ENCODE peak calls at places on chromosomes 16 and 17, in nine cellular contexts. B is HAP-1; X is memory B cell; N is effector CD4-positive, alpha-beta T cell; A is choroid plexus epithelial cell; C is HTR-8/SVneo; Y is left ventricle myocardium inferior; O is bronchial epithelial cell; S is NCI-H510A treated with DMSO at 0.1 percent for 48 hours. E is an unnamed sample.

GRCh38 chr16:57253410-57253927 is 8.4 kb downstream of the ARL2BP start:
- DNase-seq in B (no peak), X (no peak), N (no peak), A (no peak), C (no peak), Y (no peak), O (peak; percentile 70), S (no peak), E (no peak)

GRCh38 chr16:68907297-68907999 is 64.1 kb downstream of the TANGO6 start:
- DNase-seq in B (peak; percentile 80), X (no peak), N (no peak), A (no peak), C (no peak), Y (no peak), O (no peak), S (no peak), E (no peak)

GRCh38 chr16:70428178-70428998 is 10.5 kb downstream of the ST3GAL2 start:
- DNase-seq in B (peak; percentile 48), X (no peak), N (no peak), A (peak; percentile 92), C (peak; percentile 97), Y (peak; percentile 97), O (peak; percentile 85), S (peak; percentile 49), E (no peak)

GRCh38 chr16:49921791-49922456 is 66.0 kb upstream of the ZNF423 start:
- DNase-seq in B (peak; percentile 43), X (no peak), N (no peak), A (peak; percentile 76), C (peak; percentile 62), Y (peak; percentile 44), O (peak; percentile 12), S (peak; percentile 41), E (no peak)

GRCh38 chr16:61500851-61501250 is 535.4 kb downstream of the CDH8 start:
- DNase-seq in B (no peak), X (no peak), N (no peak), A (no peak), C (no peak), Y (no peak), O (no peak), S (no peak), E (no peak)

GRCh38 chr17:61635913-61636432 is 45.0 kb upstream of the NACA2 start:
- DNase-seq in B (peak; percentile 68), X (peak; percentile 34), N (peak; percentile 33), A (peak; percentile 81), C (peak; percentile 38), Y (no peak), O (peak; percentile 49), S (peak; percentile 72), E (peak; percentile 4)

GRCh38 chr17:69492410-69493071 is 78.0 kb downstream of the MAP2K6 start:
- DNase-seq in B (no peak), X (no peak), N (no peak), A (peak; percentile 93), C (peak; percentile 80), Y (no peak), O (peak; percentile 51), S (no peak), E (peak; percentile 13)

GRCh38 chr16:47970291-47970931 is 185.4 kb downstream of the ABCC12 start:
- DNase-seq in B (peak; percentile 35), X (no peak), N (no peak), A (peak; percentile 69), C (peak; percentile 32), Y (no peak), O (peak; percentile 53), S (no peak), E (no peak)

GRCh38 chr17:73952498-73953205 is 250.8 kb upstream of the RPL38 start:
- DNase-seq in B (no peak), X (no peak), N (no peak), A (no peak), C (no peak), Y (peak; percentile 40), O (no peak), S (peak; percentile 56), E (no peak)

GRCh38 chr16:67283826-67284555 is 4.7 kb downstream of the PLEKHG4 start:
- DNase-seq in B (no peak), X (no peak), N (no peak), A (no peak), C (no peak), Y (no peak), O (no peak), S (no peak), E (no peak)

GRCh38 chr17:44794699-44795413 is 35.2 kb downstream of the GJC1 start:
- DNase-seq in B (no peak), X (no peak), N (no peak), A (peak; percentile 78), C (peak; percentile 87), Y (no peak), O (peak; percentile 89), S (no peak), E (peak; percentile 59)

GRCh38 chr16:88299751-88300462 is 82.9 kb upstream of the ZNF469 start:
- DNase-seq in B (no peak), X (no peak), N (no peak), A (no peak), C (no peak), Y (no peak), O (no peak), S (no peak), E (no peak)

GRCh38 chr17:4719684-4720221 is 9.3 kb downstream of the ARRB2 start:
- DNase-seq in B (no peak), X (no peak), N (no peak), A (peak; percentile 56), C (no peak), Y (no peak), O (no peak), S (no peak), E (no peak)

GRCh38 chr17:17739388-17740066 is 58.3 kb downstream of the RAI1 start:
- DNase-seq in B (no peak), X (no peak), N (no peak), A (peak; percentile 55), C (peak; percentile 64), Y (no peak), O (peak; percentile 34), S (no peak), E (no peak)

GRCh38 chr17:49964539-49965521 is 4.2 kb upstream of the DLX4 start:
- DNase-seq in B (no peak), X (no peak), N (no peak), A (no peak), C (no peak), Y (no peak), O (no peak), S (no peak), E (no peak)

GRCh38 chr17:58583486-58583885 is 69.0 kb upstream of the MTMR4 start:
- DNase-seq in B (no peak), X (no peak), N (no peak), A (no peak), C (no peak), Y (no peak), O (peak; percentile 39), S (no peak), E (peak; percentile 66)

GRCh38 chr16:86011532-86011931 is 112.6 kb downstream of the IRF8 start:
- DNase-seq in B (no peak), X (no peak), N (no peak), A (no peak), C (no peak), Y (no peak), O (no peak), S (no peak), E (no peak)

GRCh38 chr16:57723170-57723569 is 12.4 kb upstream of the KATNB1 start:
- DNase-seq in B (no peak), X (no peak), N (no peak), A (peak; percentile 28), C (no peak), Y (no peak), O (no peak), S (no peak), E (no peak)